ENCODE peak calls at places on chromosomes 13 and 19, in six cellular contexts. S, C, J, V, O and X are unnamed samples.

GRCh38 chr19:29401712-29402421 is 123.9 kb upstream of the VSTM2B start:
- DNase-seq in S (no peak), C (no peak), J (no peak), V (no peak), O (no peak), X (no peak)

GRCh38 chr13:113448885-113449692 is 4.2 kb downstream of the ADPRHL1 start:
- DNase-seq in S (peak; percentile 67), C (peak; percentile 56), J (no peak), V (no peak), O (peak; percentile 36), X (no peak)

GRCh38 chr13:112103971-112104872 is 37.3 kb downstream of the SOX1 start:
- DNase-seq in S (no peak), C (no peak), J (no peak), V (no peak), O (no peak), X (no peak)

GRCh38 chr19:14089412-14089661 is 1.2 kb downstream of the SAMD1 start:
- DNase-seq in S (no peak), C (no peak), J (peak; percentile 35), V (no peak), O (peak; percentile 43), X (no peak)

GRCh38 chr19:40262422-40262821 is 22.7 kb downstream of the AKT2 start:
- DNase-seq in S (no peak), C (no peak), J (no peak), V (no peak), O (no peak), X (no peak)

GRCh38 chr13:28059214-28059613 is 41.2 kb downstream of the FLT3 start:
- DNase-seq in S (no peak), C (peak; percentile 38), J (peak; percentile 18), V (no peak), O (peak; percentile 26), X (no peak)

GRCh38 chr13:111650626-111651025 is 330.2 kb downstream of the TEX29 start:
- DNase-seq in S (no peak), C (no peak), J (no peak), V (no peak), O (no peak), X (no peak)

GRCh38 chr13:107480130-107480529 is 735.2 kb downstream of the LIG4 start:
- DNase-seq in S (no peak), C (no peak), J (no peak), V (no peak), O (no peak), X (no peak)

GRCh38 chr13:41985788-41986508 is 25.0 kb upstream of the VWA8 start:
- DNase-seq in S (no peak), C (no peak), J (peak; percentile 46), V (no peak), O (peak; percentile 39), X (no peak)

GRCh38 chr13:92175330-92175729 is 776.9 kb downstream of the GPC5 start:
- DNase-seq in S (no peak), C (no peak), J (peak; percentile 88), V (no peak), O (peak; percentile 86), X (no peak)

GRCh38 chr19:15779756-15780476 is 7.5 kb upstream of the OR10H5 start:
- DNase-seq in S (peak; percentile 80), C (no peak), J (no peak), V (no peak), O (peak; percentile 41), X (no peak)

GRCh38 chr13:50080158-50080855 is 65.1 kb downstream of the KCNRG start:
- DNase-seq in S (no peak), C (peak; percentile 13), J (peak; percentile 65), V (peak; percentile 29), O (peak; percentile 48), X (no peak)

GRCh38 chr19:30388819-30389218 is 16.6 kb downstream of the ZNF536 start:
- DNase-seq in S (no peak), C (no peak), J (no peak), V (no peak), O (no peak), X (no peak)

GRCh38 chr19:2982983-2983350 is 5.6 kb downstream of the TLE6 start:
- DNase-seq in S (peak; percentile 92), C (no peak), J (peak; percentile 93), V (no peak), O (peak; percentile 99), X (no peak)

GRCh38 chr19:37932985-37933953 is 26.3 kb downstream of the SIPA1L3 start:
- DNase-seq in S (peak; percentile 56), C (no peak), J (peak; percentile 25), V (no peak), O (peak; percentile 34), X (no peak)

GRCh38 chr13:54387607-54388006 is 1359.0 kb downstream of the OLFM4 start:
- DNase-seq in S (no peak), C (no peak), J (no peak), V (no peak), O (no peak), X (no peak)

GRCh38 chr19:37165635-37166034 is 6.9 kb downstream of the ZNF585A start:
- DNase-seq in S (no peak), C (no peak), J (no peak), V (no peak), O (no peak), X (no peak)

GRCh38 chr19:57105976-57106610 is 13.7 kb upstream of the USP29 start:
- DNase-seq in S (no peak), C (no peak), J (no peak), V (no peak), O (no peak), X (no peak)

GRCh38 chr19:46659151-46660007 is 1.6 kb downstream of the DACT3 start:
- DNase-seq in S (peak; percentile 58), C (no peak), J (no peak), V (no peak), O (no peak), X (no peak)

GRCh38 chr13:60583196-60583908 is 186.3 kb downstream of the TDRD3 start:
- DNase-seq in S (no peak), C (no peak), J (peak; percentile 59), V (no peak), O (peak; percentile 78), X (no peak)

GRCh38 chr19:13104848-13105646 is 2.4 kb upstream of the LYL1 start:
- DNase-seq in S (no peak), C (no peak), J (no peak), V (peak; percentile 66), O (no peak), X (no peak)

GRCh38 chr13:50123862-50124535 is 108.8 kb downstream of the KCNRG start:
- DNase-seq in S (peak; percentile 94), C (peak; percentile 51), J (peak; percentile 78), V (no peak), O (peak; percentile 75), X (peak; percentile 77)

GRCh38 chr19:38251564-38252051 is 4.6 kb downstream of the PPP1R14A start:
- DNase-seq in S (peak; percentile 68), C (no peak), J (peak; percentile 41), V (no peak), O (peak; percentile 59), X (no peak)

GRCh38 chr19:46859637-46860124 is 1.1 kb upstream of the ARHGAP35 start:
- DNase-seq in S (peak; percentile 93), C (no peak), J (no peak), V (no peak), O (peak; percentile 80), X (no peak)

GRCh38 chr19:6125571-6125989 is 9.9 kb upstream of the ACSBG2 start:
- DNase-seq in S (no peak), C (peak; percentile 52), J (peak; percentile 67), V (peak; percentile 54), O (peak; percentile 85), X (no peak)

GRCh38 chr19:11007376-11007775 is 46.5 kb downstream of the SMARCA4 start:
- DNase-seq in S (no peak), C (no peak), J (no peak), V (no peak), O (no peak), X (no peak)

GRCh38 chr19:41521860-41522555 is 54.0 kb upstream of the CEACAM21 start:
- DNase-seq in S (peak; percentile 61), C (peak; percentile 32), J (no peak), V (peak; percentile 62), O (no peak), X (no peak)

GRCh38 chr13:50589139-50589538 is 254.4 kb downstream of the DLEU7 start:
- DNase-seq in S (no peak), C (no peak), J (peak; percentile 80), V (no peak), O (peak; percentile 69), X (no peak)

GRCh38 chr13:28611654-28612131 is 47.2 kb upstream of the POMP start:
- DNase-seq in S (no peak), C (no peak), J (no peak), V (no peak), O (peak; percentile 15), X (no peak)

GRCh38 chr13:107099661-107100060 is 531.7 kb upstream of the ARGLU1 start:
- DNase-seq in S (no peak), C (no peak), J (peak; percentile 53), V (no peak), O (no peak), X (no peak)

DNA sequence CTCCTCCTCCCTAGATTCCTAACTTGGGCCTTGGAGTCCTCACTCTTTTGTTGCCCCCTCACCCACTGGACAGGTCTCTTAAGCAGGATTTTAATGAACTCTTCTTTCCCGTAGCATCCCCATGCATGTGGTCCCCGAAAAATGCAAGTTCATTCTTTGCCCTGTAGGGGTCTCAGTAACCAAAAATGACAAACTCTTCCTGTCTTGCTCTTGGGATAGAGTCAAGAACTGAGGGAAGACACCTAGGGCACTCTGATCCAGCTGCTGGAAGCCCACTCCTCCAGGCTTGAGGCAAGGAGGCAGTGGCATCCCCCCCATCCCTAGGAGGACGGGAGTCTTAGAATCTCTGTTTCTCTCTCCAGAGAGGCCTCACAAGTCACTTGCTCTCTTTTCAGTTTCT is 987.0 kb downstream of the DIAPH3 start:
- DNase-seq in S (no peak), C (no peak), J (no peak), V (no peak), O (no peak), X (no peak)
- TF ChIP-seq CTCF in S (no peak), C (no peak), J (no peak), V (peak; percentile 41), O (peak; percentile 6), X (no peak)

GRCh38 chr19:48618916-48619691 is at the start of the genes RPL18 and SPHK2:
- DNase-seq in S (peak; percentile 99), C (peak; percentile 92), J (peak; percentile 100), V (peak; percentile 100), O (peak; percentile 100), X (peak; percentile 92)
- TF ChIP-seq CTCF in S (no peak), C (no peak), J (peak; percentile 3), V (peak; percentile 8), O (no peak), X (no peak)

GRCh38 chr13:73146705-73147104 is 87.9 kb downstream of the KLF5 start:
- DNase-seq in S (no peak), C (no peak), J (no peak), V (no peak), O (no peak), X (no peak)
- TF ChIP-seq CTCF in S (no peak), C (no peak), J (no peak), V (no peak), O (no peak), X (no peak)

GRCh38 chr13:32581177-32581786 is 5.0 kb upstream of the PDS5B start:
- DNase-seq in S (no peak), C (no peak), J (peak; percentile 64), V (no peak), O (peak; percentile 67), X (no peak)
- TF ChIP-seq CTCF in S (peak; percentile 46), C (peak; percentile 74), J (peak; percentile 51), V (peak; percentile 38), O (peak; percentile 50), X (peak; percentile 60)